ENCODE peak calls at places on chromosome 17, in four cellular contexts. F is GM12892, H is GM12878, E is K562. C is an unnamed sample.

GRCh38 chr17:45893725-45894021 is 681 bp upstream of the MAPT start:
- DNase-seq in E (no peak), F (no peak), H (no peak), C (no peak)

GRCh38 chr17:13888043-13888442 is 181.3 kb upstream of the COX10 start:
- DNase-seq in E (peak), H (no peak), F (no peak), C (no peak)

GRCh38 chr17:73902416-73903181 is 258.4 kb upstream of the SDK2 start:
- DNase-seq in H (no peak), F (no peak), E (no peak), C (no peak)

GRCh38 chr17:31931781-31932180 is 5.0 kb upstream of the SUZ12 start:
- DNase-seq in H (no peak), F (no peak), E (no peak), C (no peak)

GRCh38 chr17:62870581-62870964 is 62.5 kb upstream of the MARCHF10 start:
- DNase-seq in F (no peak), H (no peak), E (no peak), C (no peak)

GRCh38 chr17:68169840-68170239 is 78.0 kb upstream of the AMZ2 start:
- DNase-seq in F (no peak), E (no peak), H (no peak), C (no peak)

GRCh38 chr17:58344047-58344790 is 7.8 kb downstream of the SUPT4H1 start:
- DNase-seq in F (peak), H (peak), E (no peak), C (peak)

GRCh38 chr17:58532555-58532951 is 18.1 kb upstream of the MTMR4 start:
- DNase-seq in E (no peak), F (no peak), H (no peak), C (no peak)

GRCh38 chr17:74432484-74433391 is 850 bp downstream of the GPRC5C start:
- DNase-seq in E (no peak), H (no peak), F (no peak), C (no peak)

GRCh38 chr17:49343273-49343672 is 18.8 kb downstream of the ZNF652 start:
- DNase-seq in H (no peak), E (no peak), F (no peak), C (no peak)

GRCh38 chr17:8701221-8701620 is 43.4 kb downstream of the CCDC42 start:
- DNase-seq in E (no peak), F (no peak), H (no peak), C (no peak)

GRCh38 chr17:11122908-11123307 is 118.1 kb upstream of the SHISA6 start:
- DNase-seq in H (no peak), F (no peak), E (no peak), C (no peak)

GRCh38 chr17:52147431-52147830 is 11.1 kb downstream of the CA10 start:
- DNase-seq in F (no peak), H (no peak), E (no peak), C (no peak)

GRCh38 chr17:29251969-29252866 is 5.6 kb downstream of the CRYBA1 start:
- DNase-seq in F (no peak), H (no peak), E (peak), C (no peak)

GRCh38 chr17:13113821-13114525 is 96.1 kb upstream of the ELAC2 start:
- DNase-seq in F (no peak), E (no peak), H (no peak), C (no peak)

GRCh38 chr17:27485125-27485524 is 28.9 kb downstream of the KSR1 start:
- DNase-seq in E (no peak), H (no peak), F (no peak), C (no peak)

GRCh38 chr17:81422776-81423697 is 27.8 kb downstream of the BAHCC1 start:
- DNase-seq in E (peak), H (no peak), F (no peak), C (no peak)

GRCh38 chr17:21351366-21352065 is 24.6 kb upstream of the KCNJ12 start:
- DNase-seq in H (no peak), E (no peak), F (no peak), C (no peak)

GRCh38 chr17:57480438-57481196 is 224.3 kb downstream of the MSI2 start:
- DNase-seq in E (peak), F (no peak), H (no peak), C (no peak)

GRCh38 chr17:16583781-16584180 is 14.8 kb upstream of the ZNF287 start:
- DNase-seq in F (no peak), H (no peak), E (no peak), C (no peak)

GRCh38 chr17:73401911-73402310 is 90.1 kb upstream of the CDC42EP4 start:
- DNase-seq in E (peak), H (no peak), F (no peak), C (no peak)

GRCh38 chr17:4850236-4850635 is 17.1 kb downstream of the MINK1 start:
- DNase-seq in E (no peak), H (no peak), F (no peak), C (no peak)

GRCh38 chr17:47905221-47905733 is 9.2 kb downstream of the SP2 start:
- DNase-seq in H (no peak), E (no peak), F (no peak), C (no peak)

GRCh38 chr17:73576556-73576955 is 67.7 kb downstream of the SDK2 start:
- DNase-seq in E (no peak), H (no peak), F (no peak), C (no peak)

GRCh38 chr17:8939496-8940334 is 25.8 kb downstream of the PIK3R5 start:
- DNase-seq in H (peak), E (no peak), F (no peak), C (no peak)

GRCh38 chr17:67281053-67281452 is 36.1 kb upstream of the HELZ start:
- DNase-seq in H (no peak), F (no peak), E (no peak), C (no peak)

GRCh38 chr17:81608605-81609004 is 28.3 kb downstream of the NPLOC4 start:
- DNase-seq in H (no peak), F (no peak), E (no peak), C (no peak)

DNA sequence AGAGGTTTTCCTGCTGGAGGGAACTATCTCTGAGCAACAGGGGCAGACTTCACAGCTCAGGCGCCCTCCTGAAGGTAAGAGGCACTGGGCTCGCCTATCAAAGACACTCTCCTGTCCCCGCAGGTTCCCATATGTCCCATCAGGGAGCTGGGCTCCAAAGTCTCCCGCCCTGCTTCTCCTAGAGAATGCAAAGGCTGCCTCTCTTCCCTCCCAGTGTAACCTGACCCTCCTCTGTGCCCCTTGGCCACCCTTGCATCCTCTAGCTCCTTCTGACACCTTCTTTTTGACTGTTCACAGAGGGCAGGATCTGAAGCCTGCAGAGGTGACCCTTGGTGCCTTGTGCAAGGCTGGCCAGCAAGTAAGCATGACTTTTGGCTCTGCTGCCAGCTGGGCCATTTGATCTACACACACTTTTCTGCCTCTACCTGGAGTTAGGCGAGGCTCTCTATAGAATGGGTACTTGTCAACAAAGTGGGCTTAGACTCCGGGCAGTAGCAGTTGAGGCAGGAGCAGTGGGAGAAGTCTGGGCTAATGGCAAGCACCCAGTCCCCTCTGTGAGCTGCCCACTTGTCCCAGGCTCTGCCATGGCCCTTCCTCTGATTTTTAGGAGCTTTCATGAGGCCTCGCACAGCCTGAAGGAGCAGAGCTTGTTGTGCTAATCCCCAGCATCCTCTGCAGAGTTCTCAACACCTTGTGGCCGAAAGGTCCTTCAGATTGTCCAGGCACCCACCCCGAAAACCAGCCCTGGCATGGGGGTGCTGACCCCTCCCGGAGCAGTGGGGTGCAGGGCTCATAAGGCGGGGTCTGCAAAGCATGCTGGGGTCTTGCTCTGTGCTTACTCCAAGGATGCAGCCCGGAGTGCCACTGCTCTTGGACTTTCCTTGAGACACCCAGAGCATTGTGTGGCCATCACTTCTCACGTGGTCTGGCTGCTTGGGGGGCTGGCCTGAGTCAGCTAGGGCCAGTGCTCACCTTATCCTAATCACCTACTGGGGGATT is 122.9 kb downstream of the METRNL start:
- DNase-seq in F (no peak), H (no peak), E (no peak), C (no peak)
- TF ChIP-seq POLR2A in F (no peak), H (no peak), E (no peak), C (no peak)

DNA sequence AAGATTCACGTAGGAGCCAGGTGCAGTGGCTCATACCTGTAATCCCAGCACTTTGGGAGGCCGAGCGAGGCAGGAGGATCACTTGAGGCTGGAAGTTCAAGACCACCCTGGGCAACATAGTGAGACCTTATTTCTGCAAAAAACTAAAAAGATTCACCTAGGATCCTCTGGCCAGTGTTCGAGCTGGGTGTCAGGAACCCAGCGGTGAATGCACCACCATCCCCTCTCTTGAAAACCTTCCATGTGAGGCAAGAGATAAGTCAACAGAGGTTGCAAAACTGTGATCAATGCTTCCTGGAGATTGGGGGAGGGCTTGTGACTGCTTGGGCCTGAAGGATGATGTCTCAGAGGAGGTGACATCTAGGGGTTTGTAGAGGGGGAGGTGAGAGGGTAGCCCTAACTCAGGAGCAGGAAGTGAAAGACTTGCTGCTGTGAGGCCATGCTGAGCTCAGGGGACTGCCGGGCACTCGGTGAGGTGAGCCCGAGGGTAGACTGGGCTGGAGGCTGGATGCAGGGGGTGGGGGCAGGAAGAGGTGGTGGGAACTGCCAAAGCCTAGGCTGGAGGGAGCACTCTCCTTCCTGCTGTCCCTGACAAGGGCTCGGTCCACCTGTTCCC is 11.7 kb downstream of the GJD3 start:
- DNase-seq in H (no peak), F (no peak), E (peak), C (no peak)
- TF ChIP-seq POLR2AphosphoS5 in H (no peak), F (peak), E (no peak), C (no peak)

GRCh38 chr17:75876938-75877751 is 1.2 kb downstream of the TRIM47 start:
- DNase-seq in F (no peak), E (no peak), H (no peak), C (no peak)

GRCh38 chr17:75875182-75875939 is 3.0 kb downstream of the TRIM47 start:
- DNase-seq in F (no peak), H (no peak), E (no peak), C (no peak)

GRCh38 chr17:75875940-75876189 is 2.5 kb downstream of the TRIM47 start:
- DNase-seq in H (no peak), F (no peak), E (no peak), C (no peak)

GRCh38 chr17:75877752-75878173 is 618 bp downstream of the TRIM47 start:
- DNase-seq in E (peak), H (no peak), F (no peak), C (no peak)

DNA sequence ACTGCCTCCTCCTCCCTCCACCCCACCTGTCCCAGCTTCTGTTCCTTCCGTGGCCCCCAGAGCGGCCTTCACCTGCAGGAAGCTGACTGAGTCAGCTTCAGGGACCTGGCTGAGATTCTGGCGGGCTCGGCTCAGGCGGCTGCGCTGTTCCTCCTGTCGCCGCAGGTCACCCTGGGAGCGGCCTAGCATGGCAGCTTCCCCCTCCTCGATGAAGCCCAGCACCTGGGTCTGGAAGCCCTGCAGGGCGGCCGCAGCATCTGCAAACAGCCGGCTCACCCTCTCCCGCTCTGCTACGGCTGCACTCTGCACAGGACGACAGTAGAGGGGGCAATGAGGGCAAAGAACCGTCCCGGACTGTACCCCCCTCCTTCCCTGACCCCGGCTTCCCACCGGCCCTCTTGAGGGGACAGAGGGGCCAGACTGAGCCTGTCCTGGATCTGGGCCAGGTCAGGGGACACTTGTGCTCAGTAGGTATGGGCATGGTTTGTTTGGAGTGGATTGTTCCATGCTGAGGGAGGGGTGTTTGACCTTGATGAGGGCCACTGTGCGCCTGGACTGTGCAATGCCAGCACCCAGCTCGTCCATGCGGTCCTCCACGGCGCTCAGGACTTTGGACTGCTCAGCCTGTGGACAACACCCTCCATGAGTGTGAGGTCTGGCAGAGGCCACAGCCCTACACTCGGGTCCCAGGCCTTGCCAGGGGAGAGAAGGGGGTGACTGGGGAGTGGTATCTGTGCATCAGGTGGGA is 2.0 kb downstream of the TRIM47 start:
- DNase-seq in E (no peak), H (no peak), F (no peak), C (no peak)
- TF ChIP-seq TAF1 in E (no peak), H (no peak), F (no peak), C (no peak)

GRCh38 chr17:76737676-76738467 is at the start of gene MFSD11:
- DNase-seq in F (peak), H (no peak), E (peak), C (peak)
- TF ChIP-seq POLR2A in F (no peak), H (no peak), E (peak), C (no peak)

GRCh38 chr17:7478276-7479138 is 924 bp downstream of the ZBTB4 start:
- DNase-seq in E (peak), F (peak), H (no peak), C (peak)

GRCh38 chr17:7477392-7478275 is 1.8 kb downstream of the ZBTB4 start:
- DNase-seq in H (no peak), F (no peak), E (peak), C (no peak)

GRCh38 chr17:7476951-7477350 is 2.5 kb downstream of the ZBTB4 start:
- DNase-seq in F (no peak), E (no peak), H (no peak), C (no peak)

GRCh38 chr17:7476474-7476873 is 3.0 kb downstream of the ZBTB4 start:
- DNase-seq in F (no peak), H (no peak), E (peak), C (no peak)

GRCh38 chr17:7475764-7476422 is 3.5 kb downstream of the ZBTB4 start:
- DNase-seq in F (no peak), H (no peak), E (peak), C (no peak)
- TF ChIP-seq POLR2AphosphoS5 in F (no peak), H (no peak), E (peak), C (no peak)

GRCh38 chr17:79645777-79646088 is 34.9 kb upstream of the RBFOX3 start:
- DNase-seq in F (no peak), H (no peak), E (no peak), C (no peak)

GRCh38 chr17:79646721-79647455 is 36.0 kb upstream of the RBFOX3 start:
- DNase-seq in H (no peak), E (no peak), F (no peak), C (no peak)

GRCh38 chr17:79645022-79645776 is 34.3 kb upstream of the RBFOX3 start:
- DNase-seq in F (no peak), H (no peak), E (no peak), C (no peak)

GRCh38 chr17:79647456-79647915 is 36.6 kb upstream of the RBFOX3 start:
- DNase-seq in F (no peak), E (no peak), H (no peak), C (no peak)

DNA sequence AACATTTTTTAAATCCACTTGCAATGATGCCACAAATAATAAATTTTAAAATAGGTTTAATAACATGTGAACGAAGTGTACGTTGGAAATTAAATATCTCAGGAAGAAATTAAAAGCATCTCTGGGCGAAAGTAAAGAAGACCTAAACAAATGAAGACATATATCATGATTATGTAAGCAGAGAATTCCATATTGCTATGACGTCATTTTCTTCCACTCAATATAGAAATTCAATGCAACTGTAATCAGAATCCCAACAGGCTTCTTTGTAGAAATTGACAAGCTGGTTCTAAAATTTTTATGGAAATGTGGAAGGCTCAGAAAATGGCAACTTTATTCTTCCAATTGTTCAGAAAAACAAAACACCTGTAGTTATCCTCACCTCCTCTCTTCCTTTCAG is 33.8 kb upstream of the RBFOX3 start:
- DNase-seq in H (no peak), E (no peak), F (no peak), C (no peak)
- TF ChIP-seq TAF1 in H (no peak), E (no peak), F (no peak), C (no peak)

GRCh38 chr17:40687106-40687505 is 16.4 kb downstream of the KRT24 start:
- DNase-seq in E (no peak), F (no peak), H (no peak), C (no peak)

GRCh38 chr17:40680998-40681397 is 16.0 kb upstream of the KRT222 start:
- DNase-seq in F (no peak), H (no peak), E (no peak), C (no peak)

DNA sequence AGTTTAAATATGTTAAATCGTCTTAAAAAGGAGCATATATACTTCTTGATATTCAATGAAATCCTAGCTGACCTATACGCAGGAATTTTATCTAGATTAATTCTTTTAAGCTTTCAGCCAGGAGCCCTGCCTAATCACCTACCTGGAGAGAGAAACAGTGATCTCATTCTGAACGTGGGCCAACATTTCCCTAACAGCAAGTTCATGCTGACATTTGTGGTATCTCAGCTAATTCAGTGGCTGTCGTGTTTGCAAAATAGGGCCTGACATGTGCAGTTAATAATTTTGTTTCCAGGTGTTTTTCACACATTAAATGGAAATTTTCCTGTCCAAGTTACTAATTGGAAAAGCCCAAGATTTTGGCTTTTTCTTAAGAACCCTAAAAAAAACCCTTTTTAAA is 17.4 kb downstream of the KRT24 start:
- DNase-seq in H (no peak), E (no peak), F (no peak), C (no peak)
- TF ChIP-seq POLR2A in H (no peak), E (no peak), F (no peak), C (no peak)

DNA sequence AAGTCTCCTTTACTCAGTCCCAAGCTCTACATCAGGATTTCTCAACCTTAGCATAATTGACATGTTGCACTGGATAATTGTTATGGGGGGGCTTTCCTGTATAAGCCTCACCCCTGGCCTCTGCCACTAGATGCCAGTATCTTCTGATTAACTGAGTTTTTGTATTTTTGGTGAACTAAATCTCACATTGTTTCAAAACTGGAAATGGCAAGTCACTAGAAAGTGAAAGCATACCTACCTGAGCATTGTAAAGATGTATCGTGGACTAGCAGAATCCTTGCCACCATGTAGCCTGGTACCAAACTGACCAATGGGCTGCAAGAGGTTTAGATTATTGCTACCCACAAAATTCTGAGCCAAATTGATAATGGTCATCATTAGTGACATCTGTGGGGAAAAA is 15.0 kb downstream of the TOP2A start:
- DNase-seq in F (no peak), E (no peak), H (no peak), C (no peak)
- TF ChIP-seq POLR2AphosphoS5 in F (no peak), E (no peak), H (no peak), C (no peak)

C was measured in GM12891.